ENCODE peak calls at places on chromosomes 3 and 15, in five cellular contexts. One of them, this sample, is unnamed.

GRCh38 chr15:79168922-79169322 is 78.3 kb upstream of the RASGRF1 start:
- DNase-seq in LoVo: peak
- DNase-seq in astrocyte of the spinal cord: no peak
- DNase-seq in heart left ventricle: no peak
- DNase-seq in stimulated activated CD8-positive, alpha-beta memory T cell treated with anti-CD3 and anti-CD28 coated beads, Interleukin-4, amount 100 ng/mL, for 24 hours: no peak
- DNase-seq in this sample: no peak

GRCh38 chr3:101643861-101644613 is 32.9 kb downstream of the ZBTB11 start:
- DNase-seq in LoVo: peak
- DNase-seq in astrocyte of the spinal cord: peak
- DNase-seq in heart left ventricle: no peak
- DNase-seq in stimulated activated CD8-positive, alpha-beta memory T cell treated with anti-CD3 and anti-CD28 coated beads, Interleukin-4, amount 100 ng/mL, for 24 hours: peak
- DNase-seq in this sample: peak

GRCh38 chr15:98953950-98954349 is 53.6 kb downstream of the PGPEP1L start:
- DNase-seq in LoVo: no peak
- DNase-seq in astrocyte of the spinal cord: no peak
- DNase-seq in heart left ventricle: no peak
- DNase-seq in stimulated activated CD8-positive, alpha-beta memory T cell treated with anti-CD3 and anti-CD28 coated beads, Interleukin-4, amount 100 ng/mL, for 24 hours: no peak
- DNase-seq in this sample: no peak

GRCh38 chr15:40906947-40907802 is 12.9 kb downstream of the VPS18 start:
- DNase-seq in LoVo: no peak
- DNase-seq in astrocyte of the spinal cord: no peak
- DNase-seq in heart left ventricle: peak
- DNase-seq in stimulated activated CD8-positive, alpha-beta memory T cell treated with anti-CD3 and anti-CD28 coated beads, Interleukin-4, amount 100 ng/mL, for 24 hours: no peak
- DNase-seq in this sample: no peak

GRCh38 chr3:129277829-129278271 is 820 bp upstream of the HMCES start:
- DNase-seq in LoVo: no peak
- DNase-seq in astrocyte of the spinal cord: peak
- DNase-seq in heart left ventricle: no peak
- DNase-seq in stimulated activated CD8-positive, alpha-beta memory T cell treated with anti-CD3 and anti-CD28 coated beads, Interleukin-4, amount 100 ng/mL, for 24 hours: no peak
- DNase-seq in this sample: no peak

GRCh38 chr3:177700117-177700516 is 502.8 kb upstream of the TBL1XR1 start:
- DNase-seq in LoVo: no peak
- DNase-seq in astrocyte of the spinal cord: no peak
- DNase-seq in heart left ventricle: peak
- DNase-seq in stimulated activated CD8-positive, alpha-beta memory T cell treated with anti-CD3 and anti-CD28 coated beads, Interleukin-4, amount 100 ng/mL, for 24 hours: no peak
- DNase-seq in this sample: no peak

GRCh38 chr3:8380904-8381704 is 120.5 kb upstream of the LMCD1 start:
- DNase-seq in LoVo: no peak
- DNase-seq in astrocyte of the spinal cord: no peak
- DNase-seq in heart left ventricle: no peak
- DNase-seq in stimulated activated CD8-positive, alpha-beta memory T cell treated with anti-CD3 and anti-CD28 coated beads, Interleukin-4, amount 100 ng/mL, for 24 hours: no peak
- DNase-seq in this sample: no peak

GRCh38 chr3:178960918-178961317 is 110.7 kb downstream of the ZMAT3 start:
- DNase-seq in LoVo: no peak
- DNase-seq in astrocyte of the spinal cord: no peak
- DNase-seq in heart left ventricle: no peak
- DNase-seq in stimulated activated CD8-positive, alpha-beta memory T cell treated with anti-CD3 and anti-CD28 coated beads, Interleukin-4, amount 100 ng/mL, for 24 hours: no peak
- DNase-seq in this sample: no peak

GRCh38 chr15:56149071-56149470 is 94.6 kb downstream of the RFX7 start:
- DNase-seq in LoVo: no peak
- DNase-seq in astrocyte of the spinal cord: no peak
- DNase-seq in heart left ventricle: no peak
- DNase-seq in stimulated activated CD8-positive, alpha-beta memory T cell treated with anti-CD3 and anti-CD28 coated beads, Interleukin-4, amount 100 ng/mL, for 24 hours: no peak
- DNase-seq in this sample: no peak

GRCh38 chr3:50502225-50502583 is 1.2 kb downstream of the CACNA2D2 start:
- DNase-seq in LoVo: no peak
- DNase-seq in astrocyte of the spinal cord: no peak
- DNase-seq in heart left ventricle: no peak
- DNase-seq in stimulated activated CD8-positive, alpha-beta memory T cell treated with anti-CD3 and anti-CD28 coated beads, Interleukin-4, amount 100 ng/mL, for 24 hours: no peak
- DNase-seq in this sample: no peak